ENCODE peak calls at places on chromosomes 2 and 18, in seven cellular contexts. One of them, this sample, is unnamed.

GRCh38 chr2:227473019-227473461 is 1.1 kb downstream of the AGFG1 start:
- DNase-seq in transverse colon: no peak
- DNase-seq in vagina: no peak
- DNase-seq in stomach: no peak
- DNase-seq in upper lobe of left lung: no peak
- DNase-seq in GM23338: peak; percentile 70
- DNase-seq in suprapubic skin: no peak
- DNase-seq in this sample: no peak

GRCh38 chr18:22848618-22849017 is 84.5 kb upstream of the RBBP8 start:
- DNase-seq in upper lobe of left lung: no peak
- DNase-seq in transverse colon: no peak
- DNase-seq in stomach: no peak
- DNase-seq in vagina: no peak
- DNase-seq in GM23338: no peak
- DNase-seq in suprapubic skin: no peak
- DNase-seq in this sample: no peak

GRCh38 chr2:194223173-194223670 is 1433.8 kb upstream of the SLC39A10 start:
- DNase-seq in suprapubic skin: no peak
- DNase-seq in upper lobe of left lung: no peak
- DNase-seq in GM23338: peak; percentile 7
- DNase-seq in transverse colon: no peak
- DNase-seq in vagina: no peak
- DNase-seq in stomach: no peak
- DNase-seq in this sample: no peak

GRCh38 chr18:7824970-7825369 is 257.9 kb downstream of the PTPRM start:
- DNase-seq in stomach: no peak
- DNase-seq in vagina: no peak
- DNase-seq in suprapubic skin: no peak
- DNase-seq in GM23338: no peak
- DNase-seq in transverse colon: no peak
- DNase-seq in upper lobe of left lung: no peak
- DNase-seq in this sample: no peak

GRCh38 chr18:13425357-13426095 is 207.0 kb downstream of the LDLRAD4 start:
- DNase-seq in GM23338: no peak
- DNase-seq in suprapubic skin: peak; percentile 64
- DNase-seq in upper lobe of left lung: no peak
- DNase-seq in stomach: no peak
- DNase-seq in transverse colon: no peak
- DNase-seq in vagina: no peak
- DNase-seq in this sample: peak; percentile 58

GRCh38 chr2:8607591-8607990 is 74.3 kb upstream of the ID2 start:
- DNase-seq in suprapubic skin: peak; percentile 25
- DNase-seq in GM23338: no peak
- DNase-seq in stomach: no peak
- DNase-seq in upper lobe of left lung: no peak
- DNase-seq in transverse colon: no peak
- DNase-seq in vagina: no peak
- DNase-seq in this sample: no peak

GRCh38 chr18:3720818-3721545 is 271.0 kb downstream of the TGIF1 start:
- DNase-seq in GM23338: no peak
- DNase-seq in vagina: no peak
- DNase-seq in stomach: no peak
- DNase-seq in upper lobe of left lung: no peak
- DNase-seq in transverse colon: no peak
- DNase-seq in suprapubic skin: no peak
- DNase-seq in this sample: no peak

GRCh38 chr18:62566199-62566598 is 43.4 kb downstream of the ZCCHC2 start:
- DNase-seq in GM23338: peak; percentile 78
- DNase-seq in upper lobe of left lung: no peak
- DNase-seq in transverse colon: peak; percentile 32
- DNase-seq in stomach: peak; percentile 43
- DNase-seq in vagina: no peak
- DNase-seq in suprapubic skin: no peak
- DNase-seq in this sample: no peak

GRCh38 chr2:108591163-108591562 is 56.9 kb downstream of the LIMS1 start:
- DNase-seq in transverse colon: no peak
- DNase-seq in vagina: no peak
- DNase-seq in GM23338: no peak
- DNase-seq in upper lobe of left lung: no peak
- DNase-seq in stomach: no peak
- DNase-seq in suprapubic skin: no peak
- DNase-seq in this sample: no peak

GRCh38 chr2:892892-893291 is 57.8 kb upstream of the SNTG2 start:
- DNase-seq in upper lobe of left lung: no peak
- DNase-seq in GM23338: no peak
- DNase-seq in vagina: peak; percentile 54
- DNase-seq in suprapubic skin: no peak
- DNase-seq in stomach: no peak
- DNase-seq in transverse colon: no peak
- DNase-seq in this sample: no peak

GRCh38 chr2:63856302-63856600 is 14.6 kb downstream of the UGP2 start:
- DNase-seq in transverse colon: no peak
- DNase-seq in stomach: no peak
- DNase-seq in suprapubic skin: no peak
- DNase-seq in GM23338: no peak
- DNase-seq in upper lobe of left lung: no peak
- DNase-seq in vagina: no peak
- DNase-seq in this sample: no peak

GRCh38 chr2:239026711-239027430 is 179.0 kb downstream of the TWIST2 start:
- DNase-seq in vagina: no peak
- DNase-seq in transverse colon: no peak
- DNase-seq in GM23338: peak; percentile 47
- DNase-seq in stomach: no peak
- DNase-seq in suprapubic skin: peak; percentile 58
- DNase-seq in upper lobe of left lung: peak; percentile 73
- DNase-seq in this sample: no peak

GRCh38 chr2:196718796-196719564 is 79.5 kb downstream of the CCDC150 start:
- DNase-seq in vagina: no peak
- DNase-seq in suprapubic skin: no peak
- DNase-seq in transverse colon: no peak
- DNase-seq in upper lobe of left lung: peak; percentile 25
- DNase-seq in stomach: no peak
- DNase-seq in GM23338: peak; percentile 44
- DNase-seq in this sample: no peak

GRCh38 chr2:42923632-42924425 is 131.4 kb upstream of the HAAO start:
- DNase-seq in GM23338: peak; percentile 8
- DNase-seq in suprapubic skin: no peak
- DNase-seq in stomach: no peak
- DNase-seq in transverse colon: no peak
- DNase-seq in upper lobe of left lung: no peak
- DNase-seq in vagina: no peak
- DNase-seq in this sample: no peak

GRCh38 chr2:60516383-60516811 is 37.1 kb downstream of the BCL11A start:
- DNase-seq in upper lobe of left lung: no peak
- DNase-seq in vagina: peak; percentile 54
- DNase-seq in GM23338: no peak
- DNase-seq in suprapubic skin: no peak
- DNase-seq in transverse colon: no peak
- DNase-seq in stomach: no peak
- DNase-seq in this sample: no peak

GRCh38 chr2:3222636-3223035 is 155.0 kb downstream of the EIPR1 start:
- DNase-seq in stomach: no peak
- DNase-seq in suprapubic skin: no peak
- DNase-seq in GM23338: no peak
- DNase-seq in transverse colon: no peak
- DNase-seq in vagina: no peak
- DNase-seq in upper lobe of left lung: no peak
- DNase-seq in this sample: peak; percentile 70

GRCh38 chr2:215015421-215015820 is 123.0 kb downstream of the ABCA12 start:
- DNase-seq in vagina: no peak
- DNase-seq in stomach: no peak
- DNase-seq in suprapubic skin: no peak
- DNase-seq in GM23338: no peak
- DNase-seq in transverse colon: no peak
- DNase-seq in upper lobe of left lung: no peak
- DNase-seq in this sample: no peak

DNA sequence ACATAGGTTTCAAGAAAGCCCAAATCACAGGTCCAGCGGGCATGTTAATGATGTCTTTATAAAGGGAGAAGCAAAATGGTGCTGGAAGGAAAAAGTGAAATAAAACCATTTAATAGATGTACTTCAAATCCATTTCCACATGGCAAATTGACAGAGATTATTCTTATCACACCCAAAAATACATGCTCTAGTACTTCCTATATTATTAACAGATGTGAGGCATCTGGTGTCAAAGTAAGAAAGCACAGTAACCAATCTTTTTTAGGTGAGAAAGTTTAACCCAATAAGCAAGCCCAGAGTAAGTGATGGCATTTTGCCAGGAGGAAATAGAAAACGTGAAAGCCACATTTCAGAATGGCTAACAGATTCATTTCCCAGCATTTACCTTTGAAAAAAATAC is 128.0 kb downstream of the ABCA12 start:
- DNase-seq in upper lobe of left lung: no peak
- DNase-seq in suprapubic skin: no peak
- DNase-seq in stomach: no peak
- DNase-seq in GM23338: no peak
- DNase-seq in transverse colon: no peak
- DNase-seq in vagina: no peak
- DNase-seq in this sample: no peak
- H3K4me3 ChIP-seq in upper lobe of left lung: no peak overlapping the region
- H3K4me3 ChIP-seq in suprapubic skin: no peak overlapping the region
- H3K4me3 ChIP-seq in stomach: no peak overlapping the region
- H3K4me3 ChIP-seq in GM23338: no peak overlapping the region
- H3K4me3 ChIP-seq in transverse colon: no peak overlapping the region
- H3K4me3 ChIP-seq in vagina: no peak overlapping the region
- H3K4me3 ChIP-seq in this sample: no peak overlapping the region

DNA sequence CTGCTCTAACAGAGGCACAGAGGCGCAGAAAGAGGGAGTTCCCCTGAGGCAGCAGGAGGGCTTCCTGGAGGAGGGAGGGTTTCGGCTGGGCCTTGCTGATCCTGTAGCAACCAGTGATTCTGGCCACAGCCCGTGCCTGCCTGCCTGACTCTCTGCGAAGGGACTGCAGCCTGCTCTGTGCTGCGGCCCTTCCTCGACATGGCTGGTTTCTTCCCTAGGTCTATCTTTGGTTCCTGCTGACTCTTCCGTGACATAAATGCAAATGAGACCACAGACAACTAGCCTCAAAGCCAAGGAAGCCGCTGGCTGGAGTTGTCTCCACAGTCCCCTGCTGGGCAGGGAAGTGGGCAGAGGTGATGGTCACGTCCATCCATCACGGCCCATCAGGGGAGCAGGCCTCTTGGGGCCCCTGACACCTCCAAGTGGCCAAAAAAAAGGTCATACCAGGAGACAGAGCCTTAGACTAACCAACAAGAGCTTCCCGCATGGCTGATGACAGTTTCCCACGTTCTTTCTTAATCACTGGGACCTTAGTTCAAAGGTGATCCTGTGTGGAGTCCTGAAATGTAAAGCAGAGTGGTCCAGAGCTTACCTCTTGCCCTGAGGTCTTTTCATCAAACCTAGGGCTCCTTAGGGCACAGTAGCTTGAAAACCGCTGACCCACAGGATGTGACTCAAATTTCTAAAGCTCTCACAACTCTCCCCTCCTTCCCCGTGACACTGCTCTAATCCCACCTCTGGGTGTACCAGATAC is 55.3 kb downstream of the HS1BP3 start:
- DNase-seq in upper lobe of left lung: no peak
- DNase-seq in vagina: no peak
- DNase-seq in transverse colon: peak; percentile 42
- DNase-seq in GM23338: no peak
- DNase-seq in stomach: peak; percentile 28
- DNase-seq in suprapubic skin: peak; percentile 64
- DNase-seq in this sample: peak; percentile 25
- H3K4me1 ChIP-seq in upper lobe of left lung: peaks cover 81% of the 10 kb centered on the region
- H3K4me1 ChIP-seq in vagina: peaks cover 81% of the 10 kb centered on the region
- H3K4me1 ChIP-seq in transverse colon: peaks cover 25% of the 10 kb centered on the region
- H3K4me1 ChIP-seq in GM23338: no peaks in the 10 kb centered on the region
- H3K4me1 ChIP-seq in stomach: peaks cover 53% of the 10 kb centered on the region
- H3K4me1 ChIP-seq in suprapubic skin: peaks cover 58% of the 10 kb centered on the region
- H3K4me1 ChIP-seq in this sample: peaks cover 9% of the 10 kb centered on the region

DNA sequence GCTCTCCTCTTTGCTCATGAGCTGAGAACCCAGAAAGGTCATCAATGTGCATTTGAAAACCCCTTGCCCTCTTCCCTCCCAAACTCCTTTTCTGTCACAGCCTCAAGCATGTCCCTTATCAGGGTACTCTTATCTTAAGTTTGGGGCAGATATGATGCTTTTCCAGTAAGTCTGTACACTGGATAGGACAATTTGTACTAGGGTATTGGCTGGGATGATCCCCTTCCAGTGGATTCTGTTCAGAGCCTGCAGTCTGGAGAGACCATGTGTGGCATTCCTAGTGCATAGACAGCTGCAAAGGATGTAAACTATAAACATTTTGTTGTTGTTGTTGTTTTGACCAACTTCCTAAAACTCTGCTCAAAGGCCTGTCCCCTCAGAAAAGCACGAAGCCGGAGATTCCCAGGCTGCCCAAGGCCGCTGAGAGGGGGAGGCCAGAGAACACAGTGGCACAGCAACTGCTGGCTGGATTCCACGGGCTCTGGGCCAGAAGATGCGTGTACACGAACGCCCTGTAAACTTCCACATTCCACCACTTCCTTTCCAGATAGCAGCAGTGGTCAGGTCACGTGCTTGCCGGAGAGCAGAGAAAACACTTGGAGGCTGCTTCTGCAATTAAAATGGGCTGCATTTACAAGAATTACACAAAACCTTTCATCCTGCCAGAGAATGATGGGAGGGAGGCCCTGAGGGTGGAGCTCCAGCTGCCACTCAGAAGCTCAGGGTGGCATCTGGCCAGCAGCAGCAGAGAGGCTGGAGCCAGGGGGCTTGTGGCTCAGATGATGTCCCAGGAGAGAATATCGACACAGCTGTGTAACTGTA is 42.1 kb downstream of the BMP10 start:
- DNase-seq in suprapubic skin: peak; percentile 96
- DNase-seq in stomach: peak; percentile 94
- DNase-seq in vagina: peak; percentile 94
- DNase-seq in upper lobe of left lung: peak; percentile 41
- DNase-seq in GM23338: peak; percentile 30
- DNase-seq in transverse colon: peak; percentile 93
- DNase-seq in this sample: peak; percentile 90
- TF ChIP-seq POLR2AphosphoS5 in suprapubic skin: peak; percentile 59
- TF ChIP-seq POLR2AphosphoS5 in stomach: peak; percentile 90
- TF ChIP-seq POLR2AphosphoS5 in vagina: peak; percentile 96
- TF ChIP-seq POLR2AphosphoS5 in upper lobe of left lung: peak; percentile 98
- TF ChIP-seq POLR2AphosphoS5 in GM23338: no peak
- TF ChIP-seq POLR2AphosphoS5 in transverse colon: peak; percentile 77
- TF ChIP-seq POLR2AphosphoS5 in this sample: peak; percentile 88

GRCh38 chr2:25409468-25409867 is 67.7 kb upstream of the DNMT3A start:
- DNase-seq in transverse colon: no peak
- DNase-seq in upper lobe of left lung: no peak
- DNase-seq in stomach: no peak
- DNase-seq in suprapubic skin: no peak
- DNase-seq in GM23338: no peak
- DNase-seq in vagina: no peak
- DNase-seq in this sample: no peak

GRCh38 chr2:25409044-25409443 is 67.3 kb upstream of the DNMT3A start:
- DNase-seq in stomach: no peak
- DNase-seq in upper lobe of left lung: no peak
- DNase-seq in transverse colon: no peak
- DNase-seq in vagina: no peak
- DNase-seq in suprapubic skin: no peak
- DNase-seq in GM23338: no peak
- DNase-seq in this sample: no peak

GRCh38 chr2:25411753-25412152 is 70.0 kb upstream of the DNMT3A start:
- DNase-seq in suprapubic skin: no peak
- DNase-seq in stomach: no peak
- DNase-seq in transverse colon: no peak
- DNase-seq in vagina: no peak
- DNase-seq in GM23338: no peak
- DNase-seq in upper lobe of left lung: no peak
- DNase-seq in this sample: no peak

GRCh38 chr2:25411281-25411680 is 69.6 kb upstream of the DNMT3A start:
- DNase-seq in transverse colon: no peak
- DNase-seq in stomach: no peak
- DNase-seq in GM23338: no peak
- DNase-seq in upper lobe of left lung: no peak
- DNase-seq in suprapubic skin: no peak
- DNase-seq in vagina: no peak
- DNase-seq in this sample: no peak

GRCh38 chr2:25410370-25410769 is 68.6 kb upstream of the DNMT3A start:
- DNase-seq in stomach: no peak
- DNase-seq in vagina: no peak
- DNase-seq in suprapubic skin: no peak
- DNase-seq in GM23338: no peak
- DNase-seq in transverse colon: no peak
- DNase-seq in upper lobe of left lung: no peak
- DNase-seq in this sample: no peak
- H3K4me3 ChIP-seq in stomach: no peak overlapping the region
- H3K4me3 ChIP-seq in vagina: no peak overlapping the region
- H3K4me3 ChIP-seq in suprapubic skin: no peak overlapping the region
- H3K4me3 ChIP-seq in GM23338: no peak overlapping the region
- H3K4me3 ChIP-seq in transverse colon: no peak overlapping the region
- H3K4me3 ChIP-seq in upper lobe of left lung: no peak overlapping the region
- H3K4me3 ChIP-seq in this sample: no peak overlapping the region